ENCODE peak calls at places on chromosomes 1 and 21, in five cellular contexts. M is GM23248, H is testis, I is IMR-90, C is small intestine. J is an unnamed sample.

GRCh38 chr1:205840524-205840923 is 9.4 kb downstream of the PM20D1 start:
- DNase-seq in M (no peak), H (no peak), I (no peak), C (no peak), J (no peak)

GRCh38 chr1:30286241-30286983 is 437.0 kb downstream of the MATN1 start:
- DNase-seq in M (no peak), H (no peak), I (no peak), C (no peak), J (no peak)

GRCh38 chr21:44955141-44955802 is 15.4 kb downstream of the SLX9 start:
- DNase-seq in M (no peak), H (no peak), I (peak; percentile 45), C (no peak), J (no peak)

GRCh38 chr1:96508226-96508625 is 213.4 kb upstream of the PTBP2 start:
- DNase-seq in M (no peak), H (no peak), I (no peak), C (no peak), J (peak; percentile 37)

GRCh38 chr1:213761845-213762407 is 225.8 kb upstream of the PROX1 start:
- DNase-seq in M (peak; percentile 1), H (no peak), I (no peak), C (no peak), J (no peak)

GRCh38 chr1:62288224-62288623 is 31.0 kb downstream of the KANK4 start:
- DNase-seq in M (no peak), H (no peak), I (no peak), C (no peak), J (no peak)

GRCh38 chr1:241411056-241411775 is 54.2 kb upstream of the RGS7 start:
- DNase-seq in M (peak; percentile 50), H (no peak), I (peak; percentile 52), C (no peak), J (no peak)

GRCh38 chr1:37763791-37764741 is 854 bp downstream of the EPHA10 start:
- DNase-seq in M (peak; percentile 65), H (peak; percentile 68), I (peak; percentile 37), C (no peak), J (peak; percentile 49)

GRCh38 chr21:44487831-44488230 is 32.5 kb downstream of the LRRC3 start:
- DNase-seq in M (peak; percentile 53), H (peak; percentile 48), I (peak; percentile 19), C (no peak), J (no peak)

GRCh38 chr1:56411484-56412180 is 167.7 kb downstream of the PLPP3 start:
- DNase-seq in M (peak; percentile 82), H (no peak), I (no peak), C (no peak), J (no peak)

GRCh38 chr1:98399219-98399618 is 262.3 kb upstream of the SNX7 start:
- DNase-seq in M (peak; percentile 32), H (no peak), I (no peak), C (no peak), J (no peak)

GRCh38 chr1:91730781-91731732 is 154.9 kb downstream of the TGFBR3 start:
- DNase-seq in M (peak; percentile 66), H (no peak), I (peak; percentile 75), C (no peak), J (no peak)

GRCh38 chr1:10650591-10651216 is 145.7 kb downstream of the CASZ1 start:
- DNase-seq in M (no peak), H (no peak), I (no peak), C (no peak), J (no peak)
- H3K27ac ChIP-seq in M (no peak overlapping the region), H (no peak overlapping the region), I (no peak overlapping the region), C (no peak overlapping the region), J (no peak overlapping the region)

GRCh38 chr1:43269627-43270375 is at the start of gene TMEM125:
- DNase-seq in M (no peak), H (no peak), I (no peak), C (peak; percentile 59), J (no peak)
- H3K27ac ChIP-seq in M (no peak within 1 kb of the TSS), H (no peak within 1 kb of the TSS), I (no peak within 1 kb of the TSS), C (peak within 1 kb of the TSS; percentile 87), J (peak within 1 kb of the TSS; percentile 99)

GRCh38 chr21:34807881-34808568 is 139.2 kb downstream of the CLIC6 start:
- DNase-seq in M (peak; percentile 97), H (no peak), I (peak; percentile 94), C (no peak), J (no peak)
- H3K27ac ChIP-seq in M (peak overlapping the region; percentile 100), H (no peak overlapping the region), I (peak overlapping the region; percentile 92), C (peak overlapping the region; percentile 80), J (no peak overlapping the region)

GRCh38 chr1:166378805-166379204 is 212.0 kb upstream of the FAM78B start:
- DNase-seq in M (no peak), H (no peak), I (no peak), C (no peak), J (no peak)

GRCh38 chr1:166383635-166384346 is 217.0 kb upstream of the FAM78B start:
- DNase-seq in M (no peak), H (no peak), I (no peak), C (no peak), J (no peak)

GRCh38 chr1:166379447-166379846 is 212.6 kb upstream of the FAM78B start:
- DNase-seq in M (no peak), H (peak; percentile 88), I (no peak), C (no peak), J (no peak)

GRCh38 chr1:166384948-166385347 is 218.1 kb upstream of the FAM78B start:
- DNase-seq in M (no peak), H (no peak), I (no peak), C (no peak), J (no peak)

DNA sequence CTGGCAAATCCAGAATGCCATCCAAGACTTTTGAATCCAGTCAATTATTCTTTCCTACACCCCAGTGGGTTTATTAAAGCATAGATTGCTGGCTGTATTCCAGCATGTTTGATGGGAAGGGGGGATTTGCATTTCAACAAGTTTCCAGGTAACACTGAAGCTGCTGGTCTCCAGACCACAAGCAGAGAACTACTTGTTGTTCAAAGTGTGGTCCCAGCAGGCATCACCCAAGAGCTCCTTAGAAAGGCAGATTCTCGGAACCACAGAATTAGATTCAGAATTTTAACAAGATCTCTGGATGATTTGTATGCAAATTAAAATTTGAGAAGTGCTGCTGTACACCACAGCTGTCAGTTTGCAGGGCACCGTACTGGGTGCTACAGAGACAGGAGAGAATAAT is 216.3 kb upstream of the FAM78B start:
- DNase-seq in M (no peak), H (no peak), I (no peak), C (no peak), J (no peak)
- H3K27ac ChIP-seq in M (no peak overlapping the region), H (peak overlapping the region; percentile 52), I (no peak overlapping the region), C (no peak overlapping the region), J (no peak overlapping the region)

GRCh38 chr1:207811920-207812720 is 60.3 kb downstream of the CD46 start:
- DNase-seq in M (peak; percentile 31), H (peak; percentile 75), I (peak; percentile 32), C (no peak), J (peak; percentile 83)
- H3K27ac ChIP-seq in M (no peak overlapping the region), H (peak overlapping the region; percentile 70), I (no peak overlapping the region), C (peak overlapping the region; percentile 17), J (peak overlapping the region; percentile 79)

GRCh38 chr1:54268714-54269297 is 68.8 kb downstream of the MRPL37 start:
- DNase-seq in M (no peak), H (no peak), I (no peak), C (no peak), J (no peak)
- H3K27ac ChIP-seq in M (no peak overlapping the region), H (no peak overlapping the region), I (no peak overlapping the region), C (no peak overlapping the region), J (no peak overlapping the region)

GRCh38 chr1:160575112-160575664 is 4.1 kb downstream of the CD84 start:
- DNase-seq in M (no peak), H (no peak), I (no peak), C (no peak), J (no peak)
- H3K27ac ChIP-seq in M (no peak overlapping the region), H (peak overlapping the region; percentile 41), I (no peak overlapping the region), C (peak overlapping the region; percentile 35), J (no peak overlapping the region)

GRCh38 chr21:37863842-37864241 is 52.4 kb downstream of the KCNJ6 start:
- DNase-seq in M (no peak), H (no peak), I (peak; percentile 94), C (no peak), J (no peak)
- H3K27ac ChIP-seq in M (no peak overlapping the region), H (no peak overlapping the region), I (no peak overlapping the region), C (no peak overlapping the region), J (no peak overlapping the region)

DNA sequence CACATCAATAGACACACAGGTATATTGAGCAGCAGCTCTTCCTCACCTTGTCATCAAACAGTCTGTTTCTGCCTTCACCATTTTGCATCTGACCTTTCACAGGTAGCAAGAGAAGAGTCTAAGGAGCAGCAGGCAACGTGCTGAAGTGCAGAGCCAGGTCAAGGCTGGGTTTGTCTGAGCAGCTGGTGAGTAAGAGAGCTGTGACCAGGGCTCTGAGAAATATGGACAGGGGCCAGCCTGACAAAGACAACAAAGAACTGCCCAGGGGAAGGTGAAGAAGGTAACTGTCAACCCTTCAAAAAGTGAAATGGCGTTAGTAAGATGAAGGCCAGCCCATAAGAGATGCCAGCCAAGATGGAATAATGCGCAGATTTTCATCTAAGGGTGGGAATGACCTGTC is 58.9 kb upstream of the LRRC8D start:
- DNase-seq in M (peak; percentile 38), H (no peak), I (no peak), C (no peak), J (no peak)
- H3K27ac ChIP-seq in M (no peak overlapping the region), H (no peak overlapping the region), I (no peak overlapping the region), C (peak overlapping the region; percentile 9), J (no peak overlapping the region)

GRCh38 chr1:159468321-159468720 is 28.8 kb downstream of the OR10J1 start:
- DNase-seq in M (no peak), H (no peak), I (no peak), C (no peak), J (no peak)
- H3K27ac ChIP-seq in M (no peak overlapping the region), H (no peak overlapping the region), I (no peak overlapping the region), C (no peak overlapping the region), J (no peak overlapping the region)

J was measured in dorsolateral prefrontal cortex.